ENCODE peak calls at places on chromosomes 16 and 17, in six cellular contexts. T, V, O, G, Z and X are unnamed samples.

GRCh38 chr16:80656731-80657150 is 115.9 kb downstream of the DYNLRB2 start:
- DNase-seq in O (no peak), Z (no peak), G (no peak), T (peak), V (no peak), X (no peak)

GRCh38 chr16:15483857-15484256 is 49.5 kb downstream of the BMERB1 start:
- DNase-seq in V (no peak), Z (no peak), G (no peak), O (no peak), T (no peak), X (no peak)

GRCh38 chr17:28953444-28954118 is 2.3 kb upstream of the PHF12 start:
- DNase-seq in T (peak), V (peak), G (peak), O (no peak), Z (peak), X (peak)

GRCh38 chr16:15435216-15435864 is 952 bp downstream of the BMERB1 start:
- DNase-seq in G (no peak), T (peak), Z (no peak), V (peak), O (no peak), X (peak)

GRCh38 chr17:13410874-13411273 is 190.9 kb downstream of the HS3ST3A1 start:
- DNase-seq in O (no peak), G (no peak), T (no peak), Z (no peak), V (peak), X (no peak)

GRCh38 chr16:74868501-74868900 is 93.9 kb upstream of the FA2H start:
- DNase-seq in Z (no peak), V (no peak), G (no peak), O (no peak), T (peak), X (no peak)

GRCh38 chr17:4582101-4582501 is 2.2 kb upstream of the SMTNL2 start:
- DNase-seq in V (no peak), Z (no peak), G (no peak), O (no peak), T (no peak), X (no peak)

GRCh38 chr17:44878627-44879221 is 20.5 kb downstream of the EFTUD2 start:
- DNase-seq in G (no peak), T (peak), O (no peak), Z (no peak), V (no peak), X (peak)

GRCh38 chr16:48542020-48542473 is 67.9 kb downstream of the N4BP1 start:
- DNase-seq in O (no peak), Z (no peak), G (no peak), T (peak), V (no peak), X (no peak)

GRCh38 chr16:86532526-86532815 is 22.1 kb downstream of the FOXF1 start:
- DNase-seq in G (no peak), O (no peak), V (no peak), Z (no peak), T (no peak), X (no peak)

GRCh38 chr16:89407282-89407924 is 83.0 kb downstream of the ANKRD11 start:
- DNase-seq in V (no peak), O (no peak), T (no peak), G (no peak), Z (no peak), X (no peak)

GRCh38 chr16:23016372-23016771 is 132.9 kb downstream of the USP31 start:
- DNase-seq in G (no peak), T (no peak), V (no peak), O (no peak), Z (no peak), X (no peak)

GRCh38 chr17:38564869-38565268 is 40.9 kb downstream of the SRCIN1 start:
- DNase-seq in Z (no peak), V (no peak), T (peak), O (no peak), G (no peak), X (no peak)

GRCh38 chr17:82020874-82021727 is 1.6 kb downstream of the CENPX start:
- DNase-seq in Z (no peak), V (peak), G (no peak), O (no peak), T (peak), X (peak)

GRCh38 chr17:57506253-57506911 is 238.7 kb downstream of the CCDC182 start:
- DNase-seq in V (peak), G (no peak), T (no peak), Z (no peak), O (no peak), X (no peak)

GRCh38 chr16:19382887-19383816 is 34.5 kb upstream of the TMC5 start:
- DNase-seq in Z (no peak), G (no peak), V (no peak), O (no peak), T (no peak), X (no peak)

GRCh38 chr17:57531648-57532486 is 213.2 kb downstream of the CCDC182 start:
- DNase-seq in Z (no peak), V (no peak), T (no peak), O (no peak), G (no peak), X (no peak)

GRCh38 chr17:7839199-7839889 is 5.3 kb downstream of the KDM6B start:
- DNase-seq in Z (no peak), O (no peak), T (no peak), V (no peak), G (no peak), X (no peak)

GRCh38 chr17:61201211-61201610 is 198.4 kb upstream of the TBX2 start:
- DNase-seq in V (no peak), Z (no peak), T (no peak), O (no peak), G (no peak), X (no peak)

GRCh38 chr16:70713342-70713741 is 27.5 kb upstream of the MTSS2 start:
- DNase-seq in G (no peak), T (no peak), O (no peak), Z (no peak), V (no peak), X (no peak)

GRCh38 chr16:14341324-14342225 is 270.5 kb downstream of the MRTFB start:
- DNase-seq in G (no peak), Z (no peak), O (no peak), T (no peak), V (no peak), X (no peak)

GRCh38 chr17:42982266-42982665 is 1.9 kb downstream of the RUNDC1 start:
- DNase-seq in T (no peak), O (no peak), G (no peak), V (no peak), Z (no peak), X (no peak)